ENCODE peak calls at places on chromosomes 16 and 17, in five cellular contexts. H is CD8-positive, alpha-beta T cell; B is A549; A is A673; D is stomach. E is an unnamed sample.
A peak's percentile ranks its signal among the peaks of the same experiment; 100 is the strongest.

GRCh38 chr17:36591434-36592315 is at the start of gene DHRS11:
- DNase-seq in H (peak; percentile 30), D (peak; percentile 89), A (peak; percentile 61), B (peak; percentile 73), E (peak; percentile 88)

GRCh38 chr17:27038676-27039075 is 255.2 kb upstream of the WSB1 start:
- DNase-seq in B (peak; percentile 31), H (no peak), D (no peak), A (peak; percentile 9), E (no peak)

GRCh38 chr16:87143661-87144121 is 173.5 kb downstream of the C16orf95 start:
- DNase-seq in D (no peak), B (no peak), A (no peak), H (no peak), E (peak; percentile 45)

GRCh38 chr16:4474192-4474961 is at the start of gene NMRAL1:
- DNase-seq in B (peak; percentile 94), H (peak; percentile 58), D (peak; percentile 92), A (peak; percentile 98), E (peak; percentile 86)

GRCh38 chr17:36608794-36609497 is 7.6 kb downstream of the MRM1 start:
- DNase-seq in D (no peak), H (no peak), B (peak; percentile 62), A (peak; percentile 32), E (no peak)

GRCh38 chr16:80084614-80085013 is 456.2 kb upstream of the DYNLRB2 start:
- DNase-seq in H (no peak), B (peak; percentile 75), A (peak; percentile 7), D (peak; percentile 51), E (peak; percentile 17)

GRCh38 chr17:58818654-58819053 is 63.0 kb downstream of the PPM1E start:
- DNase-seq in H (no peak), A (no peak), D (no peak), B (no peak), E (no peak)

GRCh38 chr17:79803997-79804855 is 7.3 kb upstream of the CBX8 start:
- DNase-seq in B (no peak), A (peak; percentile 67), D (no peak), H (no peak), E (no peak)

GRCh38 chr17:73551756-73552155 is 92.5 kb downstream of the SDK2 start:
- DNase-seq in A (peak; percentile 40), B (no peak), H (no peak), D (no peak), E (no peak)

GRCh38 chr16:75179208-75179607 is 27.8 kb downstream of the CTRB2 start:
- DNase-seq in A (no peak), D (no peak), B (no peak), H (no peak), E (no peak)

GRCh38 chr16:29784157-29784556 is 6.1 kb downstream of the ZG16 start:
- DNase-seq in H (no peak), D (no peak), A (no peak), B (no peak), E (no peak)

DNA sequence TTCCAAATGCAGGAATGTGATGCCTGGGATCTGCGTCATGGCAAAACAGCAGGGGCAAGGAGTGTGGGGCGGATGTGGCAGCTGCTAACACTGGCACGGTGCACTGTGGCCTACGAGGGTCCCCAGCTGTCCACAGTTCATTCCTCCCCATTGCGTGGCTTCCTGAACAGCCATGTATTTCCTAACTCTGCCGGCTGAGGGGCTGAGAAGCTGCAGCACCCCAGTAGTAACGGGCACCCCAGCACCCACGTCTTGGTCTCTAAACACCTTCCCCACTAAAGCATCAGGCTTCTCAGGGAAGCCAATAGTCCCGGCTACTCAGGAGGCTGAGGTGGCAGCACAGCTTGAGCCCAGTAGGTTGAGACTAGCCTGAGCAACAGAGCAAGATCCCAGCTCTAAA is 47.6 kb downstream of the LMF1 start:
- DNase-seq in A (no peak), D (no peak), B (no peak), H (no peak), E (peak; percentile 13)
- H3K9me3 ChIP-seq in A (peaks cover 4% of the 10 kb centered on the region), D (peaks cover 7% of the 10 kb centered on the region), B (peaks cover 14% of the 10 kb centered on the region), H (no peaks in the 10 kb centered on the region), E (no peaks in the 10 kb centered on the region)

GRCh38 chr16:35743101-35743692 is 2283.8 kb downstream of the TP53TG3F start:
- DNase-seq in A (no peak), H (no peak), B (no peak), D (no peak), E (no peak)
- H3K9me3 ChIP-seq in A (peaks cover 29% of the 10 kb centered on the region), H (peaks cover 3% of the 10 kb centered on the region), B (no peaks in the 10 kb centered on the region), D (peaks cover 30% of the 10 kb centered on the region), E (no peaks in the 10 kb centered on the region)

GRCh38 chr16:52914428-52914827 is 138.3 kb downstream of the CHD9NB start:
- DNase-seq in D (no peak), B (no peak), H (no peak), A (no peak), E (no peak)

GRCh38 chr16:52912565-52913173 is 140.0 kb downstream of the CHD9NB start:
- DNase-seq in B (peak; percentile 72), A (peak; percentile 79), H (no peak), D (peak; percentile 85), E (peak; percentile 74)
- H3K9me3 ChIP-seq in B (no peaks in the 10 kb centered on the region), A (no peaks in the 10 kb centered on the region), H (no peaks in the 10 kb centered on the region), D (no peaks in the 10 kb centered on the region), E (no peaks in the 10 kb centered on the region)

GRCh38 chr16:35753559-35754390 is 2294.4 kb downstream of the TP53TG3F start:
- DNase-seq in D (no peak), H (no peak), B (no peak), A (no peak), E (no peak)
- H3K9me3 ChIP-seq in D (peaks cover 69% of the 10 kb centered on the region), H (peaks cover 1% of the 10 kb centered on the region), B (no peaks in the 10 kb centered on the region), A (peaks cover 37% of the 10 kb centered on the region), E (no peaks in the 10 kb centered on the region)

GRCh38 chr17:83194189-83194565 is 114.8 kb downstream of the METRNL start:
- DNase-seq in D (no peak), H (no peak), B (no peak), A (no peak), E (peak; percentile 33)
- H3K9me3 ChIP-seq in D (no peaks in the 10 kb centered on the region), H (no peaks in the 10 kb centered on the region), B (no peaks in the 10 kb centered on the region), A (no peaks in the 10 kb centered on the region), E (no peaks in the 10 kb centered on the region)

DNA sequence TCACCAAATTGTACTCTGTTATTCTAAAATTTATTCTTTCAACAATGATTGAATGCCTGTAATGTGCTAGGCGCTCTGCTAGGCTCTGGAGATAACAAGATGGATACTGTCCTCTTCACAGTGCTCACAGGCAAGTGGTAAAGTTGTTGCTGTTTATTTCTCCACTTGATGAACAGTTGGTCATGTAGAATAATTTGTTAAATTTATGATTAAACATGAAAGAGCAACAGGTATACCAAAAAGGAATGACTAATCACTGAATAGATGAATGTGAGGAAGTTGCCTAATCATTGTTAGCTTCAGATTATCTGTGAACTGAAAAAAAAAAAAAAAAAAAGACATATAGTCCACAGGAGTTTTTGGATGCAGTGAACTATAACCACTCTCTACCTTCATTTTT is 62.3 kb downstream of the NFATC3 start:
- DNase-seq in B (no peak), A (no peak), H (no peak), D (no peak), E (no peak)
- H3K9me3 ChIP-seq in B (no peaks in the 10 kb centered on the region), A (no peaks in the 10 kb centered on the region), H (no peaks in the 10 kb centered on the region), D (no peaks in the 10 kb centered on the region), E (no peaks in the 10 kb centered on the region)

DNA sequence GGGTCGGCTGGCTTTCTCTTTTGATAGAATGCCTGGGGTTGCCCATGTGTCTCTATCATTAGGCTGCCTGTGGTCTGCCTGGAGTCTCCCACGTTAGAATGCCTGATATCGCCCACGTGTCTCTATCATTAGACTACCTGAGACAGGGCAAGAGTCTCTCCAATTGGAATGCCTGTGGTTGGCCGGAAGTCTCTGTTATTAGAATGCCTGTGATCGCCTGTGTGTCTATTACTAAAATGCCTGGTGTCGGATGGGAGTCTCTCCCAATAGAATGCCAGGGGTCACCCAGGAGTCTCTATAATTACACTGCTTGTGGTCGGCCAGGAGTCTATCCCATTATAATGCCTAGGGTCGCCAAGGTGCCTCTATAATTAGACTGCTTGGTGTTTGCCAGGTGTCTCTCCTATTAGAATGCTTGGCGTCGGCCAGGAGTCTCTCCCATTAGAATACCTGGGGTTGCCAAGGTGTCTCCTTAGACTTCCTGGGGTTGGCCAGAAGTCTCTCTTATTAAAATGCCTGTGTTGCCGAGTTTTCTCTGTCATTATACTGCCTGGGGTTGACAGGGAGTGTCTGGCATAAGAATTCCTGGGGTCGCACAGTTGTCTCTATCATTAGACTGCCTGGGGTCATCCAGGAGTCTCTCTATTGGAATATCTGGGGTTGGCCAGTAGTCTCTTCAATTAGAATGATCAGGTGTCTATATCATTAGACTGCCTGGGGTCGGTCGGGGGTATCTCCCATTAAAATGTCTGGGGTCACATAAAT is 2272.8 kb downstream of the TP53TG3F start:
- DNase-seq in D (no peak), A (no peak), H (no peak), B (no peak), E (no peak)
- H3K9me3 ChIP-seq in D (peaks cover 79% of the 10 kb centered on the region), A (peaks cover 27% of the 10 kb centered on the region), H (no peaks in the 10 kb centered on the region), B (no peaks in the 10 kb centered on the region), E (no peaks in the 10 kb centered on the region)

GRCh38 chr17:50072925-50073324 is 17.0 kb downstream of the ITGA3 start:
- DNase-seq in D (no peak), B (no peak), H (no peak), A (no peak), E (no peak)

GRCh38 chr17:50075446-50076032 is 19.6 kb upstream of the PDK2 start:
- DNase-seq in H (no peak), B (no peak), A (no peak), D (no peak), E (no peak)

GRCh38 chr17:50076221-50076590 is 18.9 kb upstream of the PDK2 start:
- DNase-seq in H (no peak), A (no peak), B (no peak), D (no peak), E (peak; percentile 53)

GRCh38 chr17:50072130-50072529 is 16.2 kb downstream of the ITGA3 start:
- DNase-seq in B (no peak), A (no peak), H (no peak), D (no peak), E (no peak)

DNA sequence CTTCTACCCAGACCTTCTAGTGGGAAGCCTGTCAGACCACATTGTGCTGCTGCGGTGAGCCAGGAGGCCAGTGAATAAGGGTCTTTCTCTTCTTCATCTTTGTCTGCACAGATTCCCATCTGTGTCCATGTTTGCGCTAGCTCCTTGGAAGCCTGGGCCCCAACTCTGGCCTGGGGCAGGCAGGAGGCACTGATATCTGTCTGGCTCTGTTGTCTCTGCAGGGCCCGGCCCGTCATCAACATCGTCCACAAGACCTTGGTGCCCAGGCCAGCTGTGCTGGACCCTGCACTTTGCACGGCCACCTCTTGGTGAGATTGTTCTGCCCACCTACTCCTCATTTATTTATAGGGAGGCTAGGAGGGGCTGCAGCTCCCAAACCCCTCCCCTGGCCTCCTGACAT is 18.3 kb downstream of the ITGA3 start:
- DNase-seq in B (no peak), D (no peak), A (no peak), H (no peak), E (no peak)
- H3K9me3 ChIP-seq in B (no peaks in the 10 kb centered on the region), D (no peaks in the 10 kb centered on the region), A (no peaks in the 10 kb centered on the region), H (no peaks in the 10 kb centered on the region), E (no peaks in the 10 kb centered on the region)